ENCODE peak calls at places on chromosomes 13 and 19, in ten cellular contexts. X is pancreas; C is Calu3; P is amygdala; V is nephron progenitor cell; N is transverse colon; T is ecto neural progenitor cell; L is AG10803; B is glomerular endothelial cell; I is CD4-positive, alpha-beta memory T cell. J is an unnamed sample.

GRCh38 chr13:112688560-112689497 is 1.0 kb upstream of the ATP11A start:
- DNase-seq in T (no peak), C (no peak), B (no peak), V (no peak), X (no peak), L (peak), I (peak), P (no peak), N (peak), J (peak)

GRCh38 chr19:33130433-33130832 is 1.5 kb upstream of the WDR88 start:
- DNase-seq in I (no peak), B (no peak), C (no peak), L (no peak), P (no peak), T (no peak), V (no peak), X (no peak), N (no peak), J (no peak)

GRCh38 chr13:107348931-107349330 is 781.0 kb upstream of the ARGLU1 start:
- DNase-seq in L (peak), X (no peak), B (no peak), T (no peak), I (no peak), N (no peak), C (no peak), V (no peak), P (no peak), J (no peak)

GRCh38 chr13:30615851-30616311 is 1.8 kb upstream of the USPL1 start:
- DNase-seq in T (no peak), C (no peak), N (no peak), I (peak), P (no peak), X (no peak), B (no peak), V (no peak), L (peak), J (no peak)

GRCh38 chr19:33311326-33311682 is 9.0 kb upstream of the CEBPA start:
- DNase-seq in V (no peak), X (peak), B (no peak), L (no peak), N (peak), T (no peak), C (peak), P (no peak), I (no peak), J (no peak)

GRCh38 chr19:43957891-43958290 is 6.9 kb downstream of the ZNF221 start:
- DNase-seq in X (no peak), C (no peak), I (no peak), V (no peak), B (no peak), N (no peak), P (no peak), L (peak), T (no peak), J (no peak)

GRCh38 chr13:100633461-100633860 is 41.1 kb downstream of the TMTC4 start:
- DNase-seq in V (no peak), I (no peak), T (no peak), N (no peak), X (no peak), L (peak), C (no peak), P (no peak), B (no peak), J (no peak)

GRCh38 chr13:42753697-42754096 is 27.7 kb upstream of the FAM216B start:
- DNase-seq in I (no peak), P (no peak), X (no peak), C (no peak), T (no peak), L (no peak), N (no peak), V (peak), B (no peak), J (no peak)

GRCh38 chr19:41175825-41176734 is 16.9 kb upstream of the CYP2S1 start:
- DNase-seq in C (peak), L (peak), T (peak), B (no peak), P (peak), V (peak), I (peak), N (peak), X (no peak), J (peak)

GRCh38 chr13:114148521-114148855 is 16.1 kb upstream of the RASA3 start:
- DNase-seq in C (no peak), P (no peak), N (peak), T (no peak), B (no peak), L (no peak), V (no peak), I (peak), X (peak), J (no peak)

GRCh38 chr19:41427647-41428480 is 690 bp upstream of the B3GNT8 start:
- DNase-seq in C (no peak), V (peak), P (no peak), B (no peak), T (no peak), N (peak), X (peak), I (peak), L (peak), J (no peak)

GRCh38 chr19:51546650-51547396 is 15.4 kb upstream of the SIGLEC6 start:
- DNase-seq in P (no peak), C (peak), I (no peak), X (no peak), T (no peak), N (no peak), V (no peak), B (peak), L (peak), J (no peak)

GRCh38 chr13:72842991-72843390 is 61.1 kb downstream of the PIBF1 start:
- DNase-seq in I (no peak), V (no peak), T (no peak), B (no peak), L (no peak), P (no peak), N (no peak), C (no peak), X (no peak), J (no peak)

GRCh38 chr19:18300930-18301717 is 19.7 kb upstream of the JUND start:
- DNase-seq in C (peak), B (no peak), T (no peak), L (peak), V (no peak), P (no peak), X (no peak), N (peak), I (no peak), J (no peak)

GRCh38 chr13:113879506-113880360 is 15.9 kb upstream of the GAS6 start:
- DNase-seq in C (no peak), L (no peak), B (no peak), P (no peak), N (no peak), T (peak), V (no peak), I (no peak), X (no peak), J (no peak)

GRCh38 chr19:16619456-16619855 is 8.5 kb downstream of the MED26 start:
- DNase-seq in V (no peak), N (no peak), L (peak), X (no peak), P (no peak), C (no peak), B (no peak), T (no peak), I (no peak), J (no peak)

GRCh38 chr19:5339470-5339949 is 1.1 kb downstream of the PTPRS start:
- DNase-seq in N (no peak), P (no peak), V (peak), T (peak), X (no peak), L (no peak), C (peak), B (no peak), I (no peak), J (no peak)

GRCh38 chr13:109198585-109198984 is 569.2 kb downstream of the MYO16 start:
- DNase-seq in P (no peak), X (no peak), T (no peak), V (no peak), B (no peak), L (peak), I (no peak), C (no peak), N (no peak), J (no peak)

GRCh38 chr19:51944798-51945552 is 17.7 kb downstream of the ZNF613 start:
- DNase-seq in L (no peak), X (no peak), B (no peak), T (no peak), P (no peak), C (no peak), I (no peak), V (no peak), N (no peak), J (no peak)

GRCh38 chr13:28044608-28045007 is 55.8 kb downstream of the FLT3 start:
- DNase-seq in L (peak), X (no peak), I (no peak), B (no peak), V (no peak), N (no peak), C (no peak), T (no peak), P (no peak), J (no peak)

GRCh38 chr13:80515296-80515695 is 174.4 kb upstream of the SPRY2 start:
- DNase-seq in P (no peak), T (no peak), I (no peak), B (no peak), X (no peak), L (no peak), V (no peak), C (no peak), N (no peak), J (no peak)

GRCh38 chr13:75993823-75994222 is 357.7 kb downstream of the LMO7 start:
- DNase-seq in B (no peak), V (no peak), X (no peak), N (no peak), I (no peak), T (no peak), L (no peak), C (no peak), P (no peak), J (no peak)

GRCh38 chr13:108656742-108657141 is 27.3 kb downstream of the MYO16 start:
- DNase-seq in I (no peak), V (no peak), N (no peak), L (no peak), B (no peak), P (no peak), T (no peak), C (no peak), X (no peak), J (no peak)

GRCh38 chr13:30301827-30302226 is 5.5 kb downstream of the KATNAL1 start:
- DNase-seq in X (no peak), V (no peak), I (no peak), L (no peak), P (no peak), T (no peak), C (no peak), B (no peak), N (no peak), J (no peak)

GRCh38 chr13:24203726-24204295 is 43.3 kb downstream of the SPATA13 start:
- DNase-seq in X (no peak), C (no peak), V (no peak), N (no peak), I (no peak), P (no peak), B (no peak), T (no peak), L (peak), J (no peak)

GRCh38 chr13:46799139-46799538 is 2.2 kb upstream of the ESD start:
- DNase-seq in L (no peak), B (no peak), T (no peak), P (no peak), C (no peak), V (no peak), X (no peak), I (no peak), N (no peak), J (no peak)

GRCh38 chr13:91406619-91407018 is 8.2 kb downstream of the GPC5 start:
- DNase-seq in I (peak), L (peak), P (no peak), X (no peak), V (no peak), C (peak), B (no peak), T (peak), N (no peak), J (no peak)

GRCh38 chr19:2457394-2458037 is 757 bp upstream of the LMNB2 start:
- DNase-seq in I (no peak), B (no peak), X (no peak), C (no peak), L (no peak), T (no peak), N (no peak), V (no peak), P (no peak), J (no peak)

GRCh38 chr13:39268398-39268797 is 230.1 kb downstream of the NHLRC3 start:
- DNase-seq in X (no peak), N (no peak), V (no peak), L (no peak), I (no peak), C (no peak), B (no peak), P (no peak), T (no peak), J (no peak)

GRCh38 chr19:29277107-29277506 is 64.2 kb upstream of the UQCRFS1 start:
- DNase-seq in C (peak), I (peak), P (no peak), X (no peak), T (peak), L (peak), B (no peak), V (peak), N (peak), J (no peak)

GRCh38 chr19:4966591-4966990 is 2.3 kb upstream of the KDM4B start:
- DNase-seq in B (no peak), I (no peak), V (no peak), X (no peak), T (no peak), N (no peak), L (no peak), P (no peak), C (no peak), J (no peak)

GRCh38 chr13:40273173-40274000 is 393.1 kb downstream of the FOXO1 start:
- DNase-seq in P (peak), T (no peak), N (no peak), I (no peak), V (no peak), L (no peak), C (no peak), B (no peak), X (no peak), J (peak)

GRCh38 chr19:56139847-56140582 is 1.1 kb upstream of the ZNF444 start:
- DNase-seq in X (no peak), V (no peak), I (no peak), T (no peak), P (no peak), N (no peak), L (no peak), C (no peak), B (no peak), J (no peak)

GRCh38 chr13:47959468-47960088 is 41.5 kb downstream of the SUCLA2 start:
- DNase-seq in I (no peak), V (no peak), C (no peak), T (no peak), L (no peak), B (no peak), X (no peak), P (no peak), N (no peak), J (no peak)

J was measured in hippocampal formation.